ENCODE peak calls at places on chromosomes 12 and 14, in five cellular contexts. One of them, this sample, is unnamed.

GRCh38 chr12:8987589-8988205 is 1.6 kb upstream of the KLRG1 start:
- DNase-seq in IMR-90: no peak
- DNase-seq in breast epithelium: no peak
- DNase-seq in fibroblast of lung: no peak
- DNase-seq in brain microvascular endothelial cell: no peak
- DNase-seq in this sample: no peak

GRCh38 chr14:46074061-46074460 is 577.5 kb downstream of the RPL10L start:
- DNase-seq in IMR-90: no peak
- DNase-seq in breast epithelium: no peak
- DNase-seq in fibroblast of lung: no peak
- DNase-seq in brain microvascular endothelial cell: no peak
- DNase-seq in this sample: no peak

GRCh38 chr14:74946659-74947281 is 8.6 kb downstream of the PGF start:
- DNase-seq in IMR-90: no peak
- DNase-seq in breast epithelium: no peak
- DNase-seq in fibroblast of lung: no peak
- DNase-seq in brain microvascular endothelial cell: no peak
- DNase-seq in this sample: no peak

GRCh38 chr12:45439039-45439438 is 223.1 kb downstream of the ANO6 start:
- DNase-seq in IMR-90: peak
- DNase-seq in breast epithelium: no peak
- DNase-seq in fibroblast of lung: peak
- DNase-seq in brain microvascular endothelial cell: peak
- DNase-seq in this sample: no peak

GRCh38 chr12:109833307-109834189 is at the start of gene TRPV4:
- DNase-seq in IMR-90: peak
- DNase-seq in breast epithelium: no peak
- DNase-seq in fibroblast of lung: peak
- DNase-seq in brain microvascular endothelial cell: no peak
- DNase-seq in this sample: no peak

GRCh38 chr12:47818701-47819543 is 781 bp downstream of the HDAC7 start:
- DNase-seq in IMR-90: no peak
- DNase-seq in breast epithelium: no peak
- DNase-seq in fibroblast of lung: no peak
- DNase-seq in brain microvascular endothelial cell: no peak
- DNase-seq in this sample: peak

GRCh38 chr14:56632192-56632591 is 52.6 kb downstream of the TMEM260 start:
- DNase-seq in IMR-90: no peak
- DNase-seq in breast epithelium: no peak
- DNase-seq in fibroblast of lung: no peak
- DNase-seq in brain microvascular endothelial cell: no peak
- DNase-seq in this sample: no peak

GRCh38 chr14:94936411-94936892 is 166.5 kb upstream of the GSC start:
- DNase-seq in IMR-90: no peak
- DNase-seq in breast epithelium: peak
- DNase-seq in fibroblast of lung: peak
- DNase-seq in brain microvascular endothelial cell: no peak
- DNase-seq in this sample: peak

GRCh38 chr14:48350971-48351370 is 675.6 kb upstream of the MDGA2 start:
- DNase-seq in IMR-90: peak
- DNase-seq in breast epithelium: no peak
- DNase-seq in fibroblast of lung: peak
- DNase-seq in brain microvascular endothelial cell: no peak
- DNase-seq in this sample: no peak

GRCh38 chr12:131583085-131583712 is 127.7 kb upstream of the SFSWAP start:
- DNase-seq in IMR-90: no peak
- DNase-seq in breast epithelium: no peak
- DNase-seq in fibroblast of lung: no peak
- DNase-seq in brain microvascular endothelial cell: no peak
- DNase-seq in this sample: no peak

GRCh38 chr12:93059288-93059687 is 130.2 kb upstream of the EEA1 start:
- DNase-seq in IMR-90: no peak
- DNase-seq in breast epithelium: no peak
- DNase-seq in fibroblast of lung: no peak
- DNase-seq in brain microvascular endothelial cell: no peak
- DNase-seq in this sample: no peak

GRCh38 chr14:52059614-52060013 is 9.2 kb downstream of the NID2 start:
- DNase-seq in IMR-90: no peak
- DNase-seq in breast epithelium: no peak
- DNase-seq in fibroblast of lung: peak
- DNase-seq in brain microvascular endothelial cell: no peak
- DNase-seq in this sample: no peak

DNA sequence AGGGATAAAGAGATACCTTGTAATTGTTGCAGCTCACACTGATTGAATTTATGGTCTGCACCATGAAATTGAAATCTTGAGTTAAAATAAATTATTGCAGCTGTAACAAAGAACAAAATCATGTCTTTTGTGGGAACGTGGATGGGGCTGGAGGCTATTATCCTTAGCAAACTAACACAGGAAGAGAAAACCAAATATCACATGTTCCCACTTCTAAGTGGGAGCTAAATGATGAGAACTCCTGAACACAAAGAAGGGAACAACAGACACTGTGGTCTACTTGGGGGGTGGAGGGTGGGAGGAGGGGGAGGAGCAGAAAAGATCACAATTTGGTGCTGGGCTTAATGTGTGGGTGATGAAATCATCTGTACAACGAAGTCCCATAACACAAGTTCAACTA is 22.6 kb downstream of the ERP27 start:
- DNase-seq in IMR-90: no peak
- DNase-seq in breast epithelium: no peak
- DNase-seq in fibroblast of lung: no peak
- DNase-seq in brain microvascular endothelial cell: no peak
- DNase-seq in this sample: no peak
- H3K27ac ChIP-seq in IMR-90: no peak
- H3K27ac ChIP-seq in breast epithelium: peak
- H3K27ac ChIP-seq in fibroblast of lung: no peak
- H3K27ac ChIP-seq in brain microvascular endothelial cell: no peak
- H3K27ac ChIP-seq in this sample: no peak

GRCh38 chr12:63301311-63301710 is 150.3 kb upstream of the AVPR1A start:
- DNase-seq in IMR-90: no peak
- DNase-seq in breast epithelium: no peak
- DNase-seq in fibroblast of lung: peak
- DNase-seq in brain microvascular endothelial cell: peak
- DNase-seq in this sample: no peak
- H3K27ac ChIP-seq in IMR-90: no peak
- H3K27ac ChIP-seq in breast epithelium: no peak
- H3K27ac ChIP-seq in fibroblast of lung: no peak
- H3K27ac ChIP-seq in brain microvascular endothelial cell: no peak
- H3K27ac ChIP-seq in this sample: no peak

GRCh38 chr12:543114-543451 is 83.3 kb downstream of the B4GALNT3 start:
- DNase-seq in IMR-90: no peak
- DNase-seq in breast epithelium: no peak
- DNase-seq in fibroblast of lung: no peak
- DNase-seq in brain microvascular endothelial cell: no peak
- DNase-seq in this sample: no peak
- H3K27ac ChIP-seq in IMR-90: no peak
- H3K27ac ChIP-seq in breast epithelium: no peak
- H3K27ac ChIP-seq in fibroblast of lung: no peak
- H3K27ac ChIP-seq in brain microvascular endothelial cell: no peak
- H3K27ac ChIP-seq in this sample: no peak

DNA sequence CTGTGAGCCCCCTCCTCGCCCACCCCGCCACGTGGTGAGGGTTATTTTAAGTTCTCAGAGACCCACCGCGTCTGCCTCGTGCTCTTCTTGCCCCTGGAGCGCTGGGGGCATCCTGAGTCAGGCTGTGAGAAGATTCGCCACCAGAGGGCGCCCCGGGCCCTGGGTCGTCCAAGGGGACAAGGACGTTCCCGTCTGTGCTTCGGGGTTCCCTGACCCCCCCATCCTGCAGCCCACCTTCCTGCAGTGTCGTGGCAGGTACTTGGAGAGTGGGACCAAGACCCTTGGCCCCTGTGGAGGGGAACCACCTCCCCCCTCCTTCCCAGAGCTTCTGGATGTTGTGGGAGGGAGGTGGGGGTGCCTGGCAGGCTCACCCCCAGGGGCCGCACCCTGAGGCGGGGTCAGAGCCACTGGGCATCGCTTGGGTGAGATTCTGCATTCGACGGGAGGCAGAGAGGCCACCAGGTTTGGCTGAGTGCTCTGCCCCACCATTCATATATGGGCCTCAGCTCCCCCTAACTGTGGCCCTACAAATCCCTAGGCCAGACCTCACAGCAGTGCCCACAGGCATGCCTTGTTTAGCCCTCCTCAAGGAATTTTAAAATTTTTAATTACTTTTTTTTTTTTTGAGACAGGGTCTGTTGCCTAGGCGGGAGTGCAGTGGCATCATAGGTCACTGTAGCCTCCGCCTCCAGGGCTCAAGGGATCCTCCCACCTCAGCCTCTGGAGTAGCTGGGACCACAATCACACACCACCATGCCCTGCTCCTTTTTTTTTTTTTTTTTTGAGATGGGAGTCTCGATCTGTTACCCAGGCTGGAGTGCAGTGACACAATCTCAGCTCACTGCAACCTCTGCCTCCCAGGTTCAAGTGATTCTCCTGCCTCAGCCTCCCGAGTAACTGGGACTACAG is 17.0 kb downstream of the RHOF start:
- DNase-seq in IMR-90: peak
- DNase-seq in breast epithelium: peak
- DNase-seq in fibroblast of lung: no peak
- DNase-seq in brain microvascular endothelial cell: no peak
- DNase-seq in this sample: peak
- H3K27ac ChIP-seq in IMR-90: no peak
- H3K27ac ChIP-seq in breast epithelium: no peak
- H3K27ac ChIP-seq in fibroblast of lung: no peak
- H3K27ac ChIP-seq in brain microvascular endothelial cell: no peak
- H3K27ac ChIP-seq in this sample: no peak

GRCh38 chr14:93030761-93031160 is 85.0 kb downstream of the ITPK1 start:
- DNase-seq in IMR-90: no peak
- DNase-seq in breast epithelium: no peak
- DNase-seq in fibroblast of lung: no peak
- DNase-seq in brain microvascular endothelial cell: no peak
- DNase-seq in this sample: no peak

GRCh38 chr14:93027810-93028723 is 87.7 kb downstream of the ITPK1 start:
- DNase-seq in IMR-90: no peak
- DNase-seq in breast epithelium: no peak
- DNase-seq in fibroblast of lung: no peak
- DNase-seq in brain microvascular endothelial cell: no peak
- DNase-seq in this sample: no peak

GRCh38 chr14:93028724-93029076 is 87.0 kb downstream of the ITPK1 start:
- DNase-seq in IMR-90: no peak
- DNase-seq in breast epithelium: no peak
- DNase-seq in fibroblast of lung: no peak
- DNase-seq in brain microvascular endothelial cell: no peak
- DNase-seq in this sample: no peak

GRCh38 chr14:93029911-93030555 is 85.7 kb downstream of the ITPK1 start:
- DNase-seq in IMR-90: peak
- DNase-seq in breast epithelium: no peak
- DNase-seq in fibroblast of lung: peak
- DNase-seq in brain microvascular endothelial cell: no peak
- DNase-seq in this sample: no peak

DNA sequence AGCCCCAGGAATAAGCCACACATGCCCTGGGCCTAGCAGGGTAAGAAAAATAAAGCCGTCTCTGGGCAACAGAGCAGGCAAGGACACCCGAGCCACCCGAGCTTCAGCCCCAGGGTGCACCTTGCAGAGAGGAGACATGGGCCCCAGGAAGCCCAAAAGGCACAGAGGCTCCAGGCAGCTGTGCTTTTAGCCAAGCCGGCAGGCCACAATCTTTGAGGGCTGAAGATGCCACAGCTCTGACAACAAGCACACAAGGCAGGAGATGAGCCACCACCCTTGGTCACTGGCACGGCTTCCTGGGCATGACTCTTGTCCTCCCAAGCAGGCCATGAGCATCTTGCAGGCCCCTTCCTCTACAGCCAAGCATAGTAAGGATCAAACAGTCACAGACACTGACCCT is 86.3 kb downstream of the ITPK1 start:
- DNase-seq in IMR-90: no peak
- DNase-seq in breast epithelium: no peak
- DNase-seq in fibroblast of lung: no peak
- DNase-seq in brain microvascular endothelial cell: no peak
- DNase-seq in this sample: no peak
- H3K27ac ChIP-seq in IMR-90: no peak
- H3K27ac ChIP-seq in breast epithelium: no peak
- H3K27ac ChIP-seq in fibroblast of lung: no peak
- H3K27ac ChIP-seq in brain microvascular endothelial cell: no peak
- H3K27ac ChIP-seq in this sample: peak

DNA sequence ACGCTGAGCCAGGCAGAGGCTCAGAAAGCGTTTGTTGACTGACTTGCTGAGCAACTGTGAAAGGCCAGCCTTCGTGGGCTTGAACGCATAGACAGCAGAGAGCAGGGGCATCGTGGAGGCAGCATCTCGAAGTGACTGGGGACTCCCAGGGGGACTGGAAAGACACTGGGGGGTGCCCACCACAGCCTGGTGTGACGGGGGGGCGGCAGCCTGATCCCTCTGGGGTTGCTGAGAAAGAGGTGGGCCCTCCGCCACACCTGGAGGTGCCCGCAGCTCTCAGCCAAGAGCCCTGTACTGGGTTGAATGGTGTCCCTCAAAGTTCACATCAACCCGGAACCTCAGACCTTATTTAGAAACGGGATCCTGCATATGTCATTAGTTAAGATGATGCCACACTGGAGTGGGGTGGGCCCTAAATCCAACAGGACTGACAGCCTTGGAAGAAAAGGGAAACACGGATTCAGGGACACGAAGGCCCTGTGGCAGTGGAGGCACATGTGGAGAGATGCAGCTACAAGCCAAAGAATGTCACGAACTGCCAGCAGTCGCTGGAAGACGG is 84.6 kb downstream of the RFLNA start:
- DNase-seq in IMR-90: no peak
- DNase-seq in breast epithelium: no peak
- DNase-seq in fibroblast of lung: no peak
- DNase-seq in brain microvascular endothelial cell: no peak
- DNase-seq in this sample: no peak
- H3K27ac ChIP-seq in IMR-90: peak
- H3K27ac ChIP-seq in breast epithelium: peak
- H3K27ac ChIP-seq in fibroblast of lung: peak
- H3K27ac ChIP-seq in brain microvascular endothelial cell: peak
- H3K27ac ChIP-seq in this sample: peak

DNA sequence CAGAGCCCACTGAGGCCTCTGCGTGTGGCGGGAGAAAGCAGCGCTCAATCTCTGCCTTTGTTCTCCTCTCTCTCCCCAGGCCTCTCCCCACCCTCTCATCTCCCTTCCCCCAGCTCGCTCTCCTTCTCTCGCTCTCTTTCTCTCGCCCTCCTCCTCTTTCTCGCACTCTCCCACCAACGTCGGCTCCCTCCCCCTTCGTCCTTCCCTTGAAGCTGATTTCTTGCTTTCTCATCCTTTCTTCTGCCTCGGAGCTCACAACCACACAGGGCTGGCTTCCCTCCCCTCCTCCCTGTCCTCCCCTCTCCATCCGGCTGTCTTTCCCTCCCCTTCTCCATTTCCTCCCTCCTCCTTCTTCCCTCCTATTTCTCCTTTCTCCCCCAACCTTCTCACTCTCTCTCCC is 96.4 kb downstream of the LRRC74A start:
- DNase-seq in IMR-90: peak
- DNase-seq in breast epithelium: no peak
- DNase-seq in fibroblast of lung: peak
- DNase-seq in brain microvascular endothelial cell: no peak
- DNase-seq in this sample: no peak
- H3K27ac ChIP-seq in IMR-90: peak
- H3K27ac ChIP-seq in breast epithelium: peak
- H3K27ac ChIP-seq in fibroblast of lung: no peak
- H3K27ac ChIP-seq in brain microvascular endothelial cell: no peak
- H3K27ac ChIP-seq in this sample: no peak